ENCODE peak calls at places on chromosomes 6 and 20, in eight cellular contexts. Q is cardiac muscle cell; F is CD8-positive, alpha-beta T cell; X is tibial nerve; W is ascending aorta; G is neural progenitor cell; K is endothelial cell of umbilical vein; I is SJSA1. U is an unnamed sample.

GRCh38 chr20:1952737-1953530 is 40.9 kb downstream of the PDYN start:
- DNase-seq in X (no peak), I (no peak), G (no peak), W (no peak), K (no peak), F (no peak), Q (no peak), U (no peak)

GRCh38 chr6:170365581-170365980 is 59.0 kb downstream of the FAM120B start:
- DNase-seq in Q (no peak), K (no peak), X (no peak), F (no peak), G (no peak), I (no peak), W (no peak), U (peak; percentile 67)

GRCh38 chr6:41836660-41837052 is 49.2 kb downstream of the TOMM6 start:
- DNase-seq in W (no peak), I (no peak), F (no peak), G (no peak), Q (no peak), K (no peak), X (no peak), U (no peak)

GRCh38 chr6:16394651-16395050 is 156.3 kb downstream of the GMPR start:
- DNase-seq in K (no peak), W (no peak), Q (no peak), X (no peak), G (no peak), F (no peak), I (no peak), U (no peak)

GRCh38 chr20:699811-700338 is 24.3 kb upstream of the SCRT2 start:
- DNase-seq in Q (peak; percentile 74), X (no peak), F (no peak), G (peak; percentile 55), I (no peak), W (no peak), K (no peak), U (peak; percentile 88)

GRCh38 chr20:24185801-24186200 is 197.2 kb upstream of the GGTLC1 start:
- DNase-seq in I (no peak), W (no peak), G (no peak), Q (no peak), K (no peak), X (no peak), F (no peak), U (no peak)

GRCh38 chr6:169099411-169100202 is 154.0 kb downstream of the THBS2 start:
- DNase-seq in Q (no peak), I (no peak), W (no peak), G (peak; percentile 38), K (no peak), F (no peak), X (no peak), U (no peak)

GRCh38 chr6:151027936-151028838 is 162.7 kb downstream of the MTHFD1L start:
- DNase-seq in Q (no peak), G (no peak), X (no peak), I (no peak), F (no peak), W (no peak), K (no peak), U (no peak)

GRCh38 chr6:116144590-116144989 is 18.7 kb upstream of the COL10A1 start:
- DNase-seq in W (no peak), Q (no peak), I (peak; percentile 54), G (no peak), K (no peak), X (no peak), F (no peak), U (no peak)

GRCh38 chr20:40160151-40160550 is 528.9 kb downstream of the MAFB start:
- DNase-seq in X (peak; percentile 51), W (no peak), Q (peak; percentile 73), K (peak; percentile 75), I (peak; percentile 51), G (peak; percentile 68), F (no peak), U (peak; percentile 36)

GRCh38 chr6:2630362-2630761 is 120.4 kb downstream of the MYLK4 start:
- DNase-seq in Q (no peak), X (peak; percentile 32), W (no peak), K (peak; percentile 89), G (no peak), F (no peak), I (peak; percentile 70), U (peak; percentile 53)

GRCh38 chr6:18748314-18748713 is 361.2 kb downstream of the RNF144B start:
- DNase-seq in Q (no peak), X (no peak), G (peak; percentile 89), K (no peak), F (no peak), I (no peak), W (no peak), U (no peak)

GRCh38 chr20:50554694-50555579 is 44.8 kb downstream of the PTPN1 start:
- DNase-seq in W (no peak), K (no peak), X (no peak), F (no peak), G (no peak), Q (no peak), I (no peak), U (no peak)

GRCh38 chr6:137271245-137272183 is 52.3 kb upstream of the IFNGR1 start:
- DNase-seq in W (no peak), X (no peak), F (no peak), G (peak; percentile 63), Q (peak; percentile 61), K (peak; percentile 72), I (no peak), U (no peak)

GRCh38 chr6:158640519-158640918 is 4.0 kb downstream of the DYNLT1 start:
- DNase-seq in F (no peak), W (no peak), K (no peak), X (no peak), Q (no peak), I (peak; percentile 33), G (no peak), U (no peak)

GRCh38 chr20:24909086-24909780 is 39.8 kb upstream of the CST7 start:
- DNase-seq in I (peak; percentile 27), F (no peak), W (no peak), X (no peak), Q (no peak), K (no peak), G (no peak), U (no peak)

GRCh38 chr6:87029711-87030314 is 65.1 kb downstream of the CGA start:
- DNase-seq in W (no peak), Q (peak; percentile 61), G (peak; percentile 30), F (no peak), K (peak; percentile 53), I (no peak), X (peak; percentile 33), U (no peak)

GRCh38 chr6:68313911-68314310 is 321.2 kb upstream of the ADGRB3 start:
- DNase-seq in F (no peak), I (no peak), G (peak; percentile 9), X (no peak), W (no peak), K (no peak), Q (peak; percentile 4), U (no peak)

GRCh38 chr20:37971561-37972127 is 61.6 kb downstream of the TTI1 start:
- DNase-seq in F (no peak), G (no peak), X (no peak), I (no peak), W (no peak), K (no peak), Q (no peak), U (no peak)

GRCh38 chr20:37970856-37971245 is 62.4 kb downstream of the TTI1 start:
- DNase-seq in W (no peak), G (no peak), X (no peak), K (no peak), F (no peak), I (no peak), Q (no peak), U (no peak)

GRCh38 chr20:37972256-37973058 is 60.8 kb downstream of the TTI1 start:
- DNase-seq in Q (no peak), X (no peak), G (no peak), F (no peak), K (no peak), W (no peak), I (no peak), U (no peak)

GRCh38 chr20:37969949-37970855 is 63.1 kb downstream of the TTI1 start:
- DNase-seq in F (no peak), I (peak; percentile 8), Q (peak; percentile 42), W (no peak), X (no peak), K (no peak), G (no peak), U (no peak)

DNA sequence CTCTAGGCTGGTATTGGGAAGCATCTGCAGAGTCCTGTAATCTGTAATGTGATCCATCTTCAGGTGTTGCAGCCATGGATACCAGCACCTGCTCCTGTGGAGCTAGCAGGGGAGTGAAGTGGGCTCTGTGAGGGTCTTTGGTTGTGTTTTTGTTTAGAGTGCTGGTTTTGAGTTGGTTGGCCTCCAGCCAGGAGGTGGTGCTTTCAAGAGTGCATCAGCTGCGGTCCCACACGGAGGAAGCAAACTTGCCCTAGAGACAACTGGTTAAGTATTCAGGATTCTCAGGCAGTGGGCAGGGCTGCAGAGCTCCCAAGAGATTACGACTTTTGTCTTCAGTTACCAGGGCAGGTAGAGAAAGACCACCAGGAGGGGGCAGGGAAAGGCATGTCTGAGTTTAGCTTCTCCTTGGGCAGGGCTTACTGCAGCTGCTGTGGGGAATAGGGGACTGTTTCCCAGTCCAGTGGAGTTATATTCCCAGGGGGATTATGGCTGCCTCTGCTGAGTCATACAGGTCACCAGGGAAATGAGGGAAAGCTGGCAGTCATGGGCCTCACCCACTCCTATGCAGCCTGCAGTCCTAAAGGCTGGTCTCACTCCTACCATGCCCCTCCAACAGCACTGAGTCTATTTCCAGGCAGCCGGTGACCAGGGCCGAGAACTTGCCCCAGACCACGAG is 64.4 kb downstream of the TTI1 start:
- DNase-seq in X (no peak), K (no peak), Q (no peak), F (no peak), W (no peak), G (peak; percentile 58), I (no peak), U (no peak)
- H3K9me3 ChIP-seq in X (peaks cover 44% of the 10 kb centered on the region), K (no peaks in the 10 kb centered on the region), Q (no peaks in the 10 kb centered on the region), F (no peaks in the 10 kb centered on the region), W (no peaks in the 10 kb centered on the region), G (no peaks in the 10 kb centered on the region), I (no peaks in the 10 kb centered on the region), U (no peaks in the 10 kb centered on the region)

DNA sequence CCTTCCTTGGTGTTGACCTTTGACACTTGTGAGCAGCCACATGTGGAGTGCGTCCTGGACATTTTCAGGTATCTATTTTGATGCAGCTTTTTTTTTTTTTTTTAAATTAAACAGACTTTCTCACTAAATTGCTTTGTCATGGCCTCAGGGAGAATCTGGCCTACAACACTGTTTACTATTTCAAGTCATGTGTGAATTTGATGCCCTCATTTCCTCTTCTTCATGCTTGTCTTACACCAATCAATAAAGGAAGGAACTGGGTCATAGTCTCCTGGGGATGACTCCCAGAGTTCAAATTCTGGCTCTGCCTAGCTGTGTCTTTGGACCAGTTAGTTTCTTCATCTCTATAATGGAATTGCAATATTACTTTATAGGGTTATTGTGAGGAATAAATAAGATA is 554.1 kb downstream of the PRKN start:
- DNase-seq in Q (no peak), F (no peak), W (no peak), X (no peak), I (no peak), K (peak; percentile 3), G (no peak), U (no peak)
- H3K4me1 ChIP-seq in Q (peaks cover 5% of the 10 kb centered on the region), F (no peaks in the 10 kb centered on the region), W (no peaks in the 10 kb centered on the region), X (no peaks in the 10 kb centered on the region), I (no peaks in the 10 kb centered on the region), K (peaks cover 4% of the 10 kb centered on the region), G (no peaks in the 10 kb centered on the region), U (peaks cover 2% of the 10 kb centered on the region)

GRCh38 chr6:23266536-23266935 is 697.2 kb downstream of the HDGFL1 start:
- DNase-seq in I (no peak), X (no peak), F (no peak), W (no peak), Q (no peak), G (no peak), K (no peak), U (no peak)
- H3K9me3 ChIP-seq in I (peaks cover 2% of the 10 kb centered on the region), X (peaks cover 3% of the 10 kb centered on the region), F (no peaks in the 10 kb centered on the region), W (no peaks in the 10 kb centered on the region), Q (no peaks in the 10 kb centered on the region), G (no peaks in the 10 kb centered on the region), K (no peaks in the 10 kb centered on the region), U (no peaks in the 10 kb centered on the region)

GRCh38 chr20:48577557-48577956 is 250.2 kb downstream of the PREX1 start:
- DNase-seq in X (no peak), F (no peak), W (no peak), I (no peak), K (no peak), Q (no peak), G (no peak), U (no peak)
- H3K4me1 ChIP-seq in X (no peaks in the 10 kb centered on the region), F (no peaks in the 10 kb centered on the region), W (no peaks in the 10 kb centered on the region), I (no peaks in the 10 kb centered on the region), K (no peaks in the 10 kb centered on the region), Q (peaks cover 6% of the 10 kb centered on the region), G (no peaks in the 10 kb centered on the region), U (no peaks in the 10 kb centered on the region)

U was measured in right cardiac atrium.